ENCODE peak calls at places on chromosome 19, in seven cellular contexts. One of them, this sample, is unnamed.
A peak's percentile ranks its signal among the peaks of the same experiment; 100 is the strongest.

GRCh38 chr19:8640402-8641004 is 10.1 kb downstream of the NFILZ start:
- DNase-seq in stimulated activated CD8-positive, alpha-beta memory T cell treated with anti-CD3 and anti-CD28 coated beads, Interleukin-15, amount 100 ng/mL, for 4 hours: no peak
- DNase-seq in CD8-positive, alpha-beta T cell: no peak
- DNase-seq in occipital lobe: no peak
- DNase-seq in prostate gland: no peak
- DNase-seq in iris pigment epithelial cell: peak; percentile 64
- DNase-seq in GM23338: no peak
- DNase-seq in this sample: no peak

GRCh38 chr19:16296713-16297112 is 27.9 kb upstream of the KLF2 start:
- DNase-seq in stimulated activated CD8-positive, alpha-beta memory T cell treated with anti-CD3 and anti-CD28 coated beads, Interleukin-15, amount 100 ng/mL, for 4 hours: no peak
- DNase-seq in CD8-positive, alpha-beta T cell: no peak
- DNase-seq in occipital lobe: no peak
- DNase-seq in prostate gland: no peak
- DNase-seq in iris pigment epithelial cell: no peak
- DNase-seq in GM23338: no peak
- DNase-seq in this sample: no peak

GRCh38 chr19:4389511-4390016 is 10.8 kb downstream of the SH3GL1 start:
- DNase-seq in stimulated activated CD8-positive, alpha-beta memory T cell treated with anti-CD3 and anti-CD28 coated beads, Interleukin-15, amount 100 ng/mL, for 4 hours: no peak
- DNase-seq in CD8-positive, alpha-beta T cell: no peak
- DNase-seq in occipital lobe: no peak
- DNase-seq in prostate gland: no peak
- DNase-seq in iris pigment epithelial cell: no peak
- DNase-seq in GM23338: no peak
- DNase-seq in this sample: no peak

GRCh38 chr19:18123819-18124218 is 26.2 kb downstream of the MAST3 start:
- DNase-seq in stimulated activated CD8-positive, alpha-beta memory T cell treated with anti-CD3 and anti-CD28 coated beads, Interleukin-15, amount 100 ng/mL, for 4 hours: no peak
- DNase-seq in CD8-positive, alpha-beta T cell: no peak
- DNase-seq in occipital lobe: no peak
- DNase-seq in prostate gland: no peak
- DNase-seq in iris pigment epithelial cell: no peak
- DNase-seq in GM23338: no peak
- DNase-seq in this sample: no peak

GRCh38 chr19:18304194-18304495 is 18.7 kb downstream of the LSM4 start:
- DNase-seq in stimulated activated CD8-positive, alpha-beta memory T cell treated with anti-CD3 and anti-CD28 coated beads, Interleukin-15, amount 100 ng/mL, for 4 hours: no peak
- DNase-seq in CD8-positive, alpha-beta T cell: no peak
- DNase-seq in occipital lobe: no peak
- DNase-seq in prostate gland: no peak
- DNase-seq in iris pigment epithelial cell: no peak
- DNase-seq in GM23338: no peak
- DNase-seq in this sample: no peak

GRCh38 chr19:44111910-44112463 is 1.2 kb upstream of the ZNF225 start:
- DNase-seq in stimulated activated CD8-positive, alpha-beta memory T cell treated with anti-CD3 and anti-CD28 coated beads, Interleukin-15, amount 100 ng/mL, for 4 hours: no peak
- DNase-seq in CD8-positive, alpha-beta T cell: no peak
- DNase-seq in occipital lobe: no peak
- DNase-seq in prostate gland: no peak
- DNase-seq in iris pigment epithelial cell: peak; percentile 97
- DNase-seq in GM23338: peak; percentile 96
- DNase-seq in this sample: peak; percentile 80

GRCh38 chr19:6126335-6126974 is 9.0 kb upstream of the ACSBG2 start:
- DNase-seq in stimulated activated CD8-positive, alpha-beta memory T cell treated with anti-CD3 and anti-CD28 coated beads, Interleukin-15, amount 100 ng/mL, for 4 hours: no peak
- DNase-seq in CD8-positive, alpha-beta T cell: no peak
- DNase-seq in occipital lobe: no peak
- DNase-seq in prostate gland: no peak
- DNase-seq in iris pigment epithelial cell: peak; percentile 72
- DNase-seq in GM23338: peak; percentile 76
- DNase-seq in this sample: peak; percentile 64

GRCh38 chr19:51323481-51323891 is 12.0 kb downstream of the IGLON5 start:
- DNase-seq in stimulated activated CD8-positive, alpha-beta memory T cell treated with anti-CD3 and anti-CD28 coated beads, Interleukin-15, amount 100 ng/mL, for 4 hours: no peak
- DNase-seq in CD8-positive, alpha-beta T cell: no peak
- DNase-seq in occipital lobe: no peak
- DNase-seq in prostate gland: no peak
- DNase-seq in iris pigment epithelial cell: no peak
- DNase-seq in GM23338: no peak
- DNase-seq in this sample: no peak

GRCh38 chr19:54186934-54187381 is 2.4 kb downstream of the MBOAT7 start:
- DNase-seq in stimulated activated CD8-positive, alpha-beta memory T cell treated with anti-CD3 and anti-CD28 coated beads, Interleukin-15, amount 100 ng/mL, for 4 hours: no peak
- DNase-seq in CD8-positive, alpha-beta T cell: no peak
- DNase-seq in occipital lobe: no peak
- DNase-seq in prostate gland: no peak
- DNase-seq in iris pigment epithelial cell: no peak
- DNase-seq in GM23338: no peak
- DNase-seq in this sample: no peak

GRCh38 chr19:54607782-54608150 is 14.3 kb downstream of the LILRA1 start:
- DNase-seq in stimulated activated CD8-positive, alpha-beta memory T cell treated with anti-CD3 and anti-CD28 coated beads, Interleukin-15, amount 100 ng/mL, for 4 hours: no peak
- DNase-seq in CD8-positive, alpha-beta T cell: no peak
- DNase-seq in occipital lobe: no peak
- DNase-seq in prostate gland: no peak
- DNase-seq in iris pigment epithelial cell: no peak
- DNase-seq in GM23338: no peak
- DNase-seq in this sample: no peak

GRCh38 chr19:11949201-11949600 is 15.6 kb upstream of the ZNF763 start:
- DNase-seq in stimulated activated CD8-positive, alpha-beta memory T cell treated with anti-CD3 and anti-CD28 coated beads, Interleukin-15, amount 100 ng/mL, for 4 hours: no peak
- DNase-seq in CD8-positive, alpha-beta T cell: no peak
- DNase-seq in occipital lobe: no peak
- DNase-seq in prostate gland: no peak
- DNase-seq in iris pigment epithelial cell: peak; percentile 9
- DNase-seq in GM23338: peak; percentile 33
- DNase-seq in this sample: no peak

GRCh38 chr19:33705860-33706259 is 84.1 kb downstream of the CHST8 start:
- DNase-seq in stimulated activated CD8-positive, alpha-beta memory T cell treated with anti-CD3 and anti-CD28 coated beads, Interleukin-15, amount 100 ng/mL, for 4 hours: no peak
- DNase-seq in CD8-positive, alpha-beta T cell: no peak
- DNase-seq in occipital lobe: no peak
- DNase-seq in prostate gland: no peak
- DNase-seq in iris pigment epithelial cell: no peak
- DNase-seq in GM23338: no peak
- DNase-seq in this sample: no peak

GRCh38 chr19:5553892-5554291 is 13.9 kb downstream of the TINCR start:
- DNase-seq in stimulated activated CD8-positive, alpha-beta memory T cell treated with anti-CD3 and anti-CD28 coated beads, Interleukin-15, amount 100 ng/mL, for 4 hours: no peak
- DNase-seq in CD8-positive, alpha-beta T cell: no peak
- DNase-seq in occipital lobe: no peak
- DNase-seq in prostate gland: no peak
- DNase-seq in iris pigment epithelial cell: no peak
- DNase-seq in GM23338: no peak
- DNase-seq in this sample: no peak

GRCh38 chr19:57642396-57643046 is 9.6 kb downstream of the ZNF211 start:
- DNase-seq in stimulated activated CD8-positive, alpha-beta memory T cell treated with anti-CD3 and anti-CD28 coated beads, Interleukin-15, amount 100 ng/mL, for 4 hours: no peak
- DNase-seq in CD8-positive, alpha-beta T cell: no peak
- DNase-seq in occipital lobe: no peak
- DNase-seq in prostate gland: peak; percentile 58
- DNase-seq in iris pigment epithelial cell: no peak
- DNase-seq in GM23338: no peak
- DNase-seq in this sample: no peak

GRCh38 chr19:29499921-29500590 is 25.7 kb upstream of the VSTM2B start:
- DNase-seq in stimulated activated CD8-positive, alpha-beta memory T cell treated with anti-CD3 and anti-CD28 coated beads, Interleukin-15, amount 100 ng/mL, for 4 hours: no peak
- DNase-seq in CD8-positive, alpha-beta T cell: no peak
- DNase-seq in occipital lobe: no peak
- DNase-seq in prostate gland: no peak
- DNase-seq in iris pigment epithelial cell: no peak
- DNase-seq in GM23338: no peak
- DNase-seq in this sample: no peak

GRCh38 chr19:16447015-16447384 is 24.8 kb downstream of the EPS15L1 start:
- DNase-seq in stimulated activated CD8-positive, alpha-beta memory T cell treated with anti-CD3 and anti-CD28 coated beads, Interleukin-15, amount 100 ng/mL, for 4 hours: peak; percentile 29
- DNase-seq in CD8-positive, alpha-beta T cell: no peak
- DNase-seq in occipital lobe: no peak
- DNase-seq in prostate gland: no peak
- DNase-seq in iris pigment epithelial cell: peak; percentile 98
- DNase-seq in GM23338: no peak
- DNase-seq in this sample: peak; percentile 82

GRCh38 chr19:21158523-21159135 is 16.8 kb downstream of the ZNF431 start:
- DNase-seq in stimulated activated CD8-positive, alpha-beta memory T cell treated with anti-CD3 and anti-CD28 coated beads, Interleukin-15, amount 100 ng/mL, for 4 hours: no peak
- DNase-seq in CD8-positive, alpha-beta T cell: no peak
- DNase-seq in occipital lobe: no peak
- DNase-seq in prostate gland: no peak
- DNase-seq in iris pigment epithelial cell: peak; percentile 70
- DNase-seq in GM23338: no peak
- DNase-seq in this sample: peak; percentile 48

GRCh38 chr19:1992759-1993260 is 22.7 kb downstream of the BTBD2 start:
- DNase-seq in stimulated activated CD8-positive, alpha-beta memory T cell treated with anti-CD3 and anti-CD28 coated beads, Interleukin-15, amount 100 ng/mL, for 4 hours: no peak
- DNase-seq in CD8-positive, alpha-beta T cell: no peak
- DNase-seq in occipital lobe: no peak
- DNase-seq in prostate gland: no peak
- DNase-seq in iris pigment epithelial cell: no peak
- DNase-seq in GM23338: peak; percentile 85
- DNase-seq in this sample: no peak

GRCh38 chr19:8531470-8531869 is 17.5 kb upstream of the ZNF414 start:
- DNase-seq in stimulated activated CD8-positive, alpha-beta memory T cell treated with anti-CD3 and anti-CD28 coated beads, Interleukin-15, amount 100 ng/mL, for 4 hours: no peak
- DNase-seq in CD8-positive, alpha-beta T cell: no peak
- DNase-seq in occipital lobe: no peak
- DNase-seq in prostate gland: no peak
- DNase-seq in iris pigment epithelial cell: no peak
- DNase-seq in GM23338: no peak
- DNase-seq in this sample: no peak

GRCh38 chr19:31145909-31146453 is 203.3 kb downstream of the TSHZ3 start:
- DNase-seq in stimulated activated CD8-positive, alpha-beta memory T cell treated with anti-CD3 and anti-CD28 coated beads, Interleukin-15, amount 100 ng/mL, for 4 hours: no peak
- DNase-seq in CD8-positive, alpha-beta T cell: no peak
- DNase-seq in occipital lobe: no peak
- DNase-seq in prostate gland: no peak
- DNase-seq in iris pigment epithelial cell: no peak
- DNase-seq in GM23338: no peak
- DNase-seq in this sample: no peak

GRCh38 chr19:18401580-18402112 is 4.2 kb upstream of the LRRC25 start:
- DNase-seq in stimulated activated CD8-positive, alpha-beta memory T cell treated with anti-CD3 and anti-CD28 coated beads, Interleukin-15, amount 100 ng/mL, for 4 hours: no peak
- DNase-seq in CD8-positive, alpha-beta T cell: no peak
- DNase-seq in occipital lobe: no peak
- DNase-seq in prostate gland: peak; percentile 64
- DNase-seq in iris pigment epithelial cell: peak; percentile 71
- DNase-seq in GM23338: peak; percentile 81
- DNase-seq in this sample: peak; percentile 57

GRCh38 chr19:6724631-6725185 is 4.3 kb upstream of the C3 start:
- DNase-seq in stimulated activated CD8-positive, alpha-beta memory T cell treated with anti-CD3 and anti-CD28 coated beads, Interleukin-15, amount 100 ng/mL, for 4 hours: no peak
- DNase-seq in CD8-positive, alpha-beta T cell: no peak
- DNase-seq in occipital lobe: no peak
- DNase-seq in prostate gland: no peak
- DNase-seq in iris pigment epithelial cell: no peak
- DNase-seq in GM23338: no peak
- DNase-seq in this sample: no peak

GRCh38 chr19:10961073-10961762 is 388 bp downstream of the SMARCA4 start:
- DNase-seq in stimulated activated CD8-positive, alpha-beta memory T cell treated with anti-CD3 and anti-CD28 coated beads, Interleukin-15, amount 100 ng/mL, for 4 hours: no peak
- DNase-seq in CD8-positive, alpha-beta T cell: no peak
- DNase-seq in occipital lobe: no peak
- DNase-seq in prostate gland: no peak
- DNase-seq in iris pigment epithelial cell: no peak
- DNase-seq in GM23338: peak; percentile 76
- DNase-seq in this sample: no peak

GRCh38 chr19:9952276-9952675 is 16.0 kb upstream of the OLFM2 start:
- DNase-seq in stimulated activated CD8-positive, alpha-beta memory T cell treated with anti-CD3 and anti-CD28 coated beads, Interleukin-15, amount 100 ng/mL, for 4 hours: no peak
- DNase-seq in CD8-positive, alpha-beta T cell: no peak
- DNase-seq in occipital lobe: no peak
- DNase-seq in prostate gland: no peak
- DNase-seq in iris pigment epithelial cell: no peak
- DNase-seq in GM23338: peak; percentile 67
- DNase-seq in this sample: no peak

GRCh38 chr19:45645068-45645630 is 6.0 kb upstream of the EML2 start:
- DNase-seq in stimulated activated CD8-positive, alpha-beta memory T cell treated with anti-CD3 and anti-CD28 coated beads, Interleukin-15, amount 100 ng/mL, for 4 hours: no peak
- DNase-seq in CD8-positive, alpha-beta T cell: no peak
- DNase-seq in occipital lobe: no peak
- DNase-seq in prostate gland: no peak
- DNase-seq in iris pigment epithelial cell: no peak
- DNase-seq in GM23338: no peak
- DNase-seq in this sample: no peak